ENCODE peak calls at places on chromosomes 7 and 10, in nine cellular contexts. R, G, L, A, M, Y, P, S and U are unnamed samples.
A peak's percentile ranks its signal among the peaks of the same experiment; 100 is the strongest.

GRCh38 chr10:77832243-77832642 is 94.3 kb downstream of the DLG5 start:
- ATAC-seq in P (peak; percentile 11), M (no peak), S (no peak), Y (no peak), G (no peak), L (peak; percentile 37), R (no peak), A (peak; percentile 12), U (no peak)

GRCh38 chr7:87414400-87415188 is 60.9 kb downstream of the ABCB4 start:
- ATAC-seq in Y (peak; percentile 32), M (no peak), P (no peak), G (no peak), S (no peak), L (no peak), R (no peak), A (peak; percentile 44), U (no peak)

GRCh38 chr10:13943735-13944398 is 357.1 kb downstream of the PRPF18 start:
- ATAC-seq in R (no peak), M (no peak), L (no peak), S (no peak), A (no peak), Y (no peak), P (no peak), G (no peak), U (no peak)

GRCh38 chr7:27697861-27698430 is 35.3 kb upstream of the HIBADH start:
- ATAC-seq in G (peak; percentile 33), L (no peak), P (peak; percentile 24), A (peak; percentile 84), R (peak; percentile 40), Y (peak; percentile 57), S (no peak), M (no peak), U (no peak)

GRCh38 chr7:75842836-75843446 is 29.3 kb upstream of the CCL24 start:
- ATAC-seq in R (peak; percentile 84), G (peak; percentile 77), M (no peak), A (peak; percentile 90), P (peak; percentile 91), Y (peak; percentile 96), L (no peak), S (peak; percentile 62), U (no peak)

GRCh38 chr7:64997164-64997908 is 6.5 kb upstream of the ZNF117 start:
- ATAC-seq in A (no peak), S (no peak), Y (no peak), G (no peak), M (no peak), L (no peak), R (no peak), P (no peak), U (no peak)

GRCh38 chr10:124453965-124454610 is 4.3 kb upstream of the NKX1-2 start:
- ATAC-seq in S (no peak), L (no peak), G (no peak), P (no peak), R (no peak), M (no peak), A (no peak), Y (no peak), U (no peak)

GRCh38 chr10:47379901-47380300 is 4.2 kb downstream of the ZNF488 start:
- ATAC-seq in S (no peak), A (no peak), L (no peak), P (peak; percentile 31), G (no peak), M (no peak), Y (no peak), R (no peak), U (no peak)

GRCh38 chr7:2019693-2020511 is 212.8 kb downstream of the MAD1L1 start:
- ATAC-seq in G (peak; percentile 57), A (peak; percentile 92), Y (peak; percentile 96), S (peak; percentile 84), R (peak; percentile 80), L (peak; percentile 92), M (no peak), P (peak; percentile 94), U (peak; percentile 74)

GRCh38 chr7:46163245-46163644 is 242.2 kb upstream of the IGFBP3 start:
- ATAC-seq in R (no peak), P (no peak), G (no peak), L (no peak), A (no peak), Y (no peak), S (no peak), M (no peak), U (no peak)

GRCh38 chr10:112131996-112132395 is 51.6 kb downstream of the GPAM start:
- ATAC-seq in P (no peak), R (no peak), M (no peak), A (no peak), Y (no peak), L (no peak), S (no peak), G (no peak), U (no peak)

GRCh38 chr7:132557489-132558044 is 18.7 kb downstream of the PLXNA4 start:
- ATAC-seq in R (no peak), P (no peak), M (no peak), L (no peak), A (no peak), S (no peak), G (no peak), Y (no peak), U (no peak)

GRCh38 chr10:124091646-124092269 is 1.6 kb downstream of the CHST15 start:
- ATAC-seq in M (no peak), P (no peak), S (peak; percentile 32), R (no peak), L (peak; percentile 39), Y (no peak), A (peak; percentile 53), G (no peak), U (peak; percentile 26)

GRCh38 chr7:123819001-123819400 is 26.0 kb upstream of the HYAL4 start:
- ATAC-seq in S (no peak), M (no peak), R (no peak), Y (no peak), P (no peak), L (no peak), G (no peak), A (no peak), U (no peak)

GRCh38 chr10:14022052-14022451 is 308.7 kb downstream of the FRMD4A start:
- ATAC-seq in P (no peak), Y (no peak), M (no peak), G (no peak), L (no peak), A (no peak), S (no peak), R (no peak), U (no peak)